ENCODE peak calls at places on chromosomes 4 and X, in five cellular contexts. B is fibroblast of the conjunctiva, U is stromal cell of bone marrow, W is omental fat pad, K is nephron progenitor cell. G is an unnamed sample.
A peak's percentile ranks its signal among the peaks of the same experiment; 100 is the strongest.

GRCh38 chr4:154740462-154740861 is 3.3 kb upstream of the LRAT start:
- DNase-seq in B (no peak), U (no peak), W (no peak), K (no peak), G (no peak)

GRCh38 chr4:2958446-2958845 is 4.8 kb downstream of the NOP14 start:
- DNase-seq in B (no peak), U (no peak), W (no peak), K (no peak), G (no peak)

GRCh38 chrX:46965125-46965758 is 53.0 kb downstream of the JADE3 start:
- DNase-seq in B (no peak), U (no peak), W (no peak), K (no peak), G (no peak)

GRCh38 chr4:20326977-20327376 is 75.3 kb downstream of the SLIT2 start:
- DNase-seq in B (no peak), U (no peak), W (no peak), K (no peak), G (no peak)

GRCh38 chr4:25160714-25161598 is 707 bp upstream of the SEPSECS start:
- DNase-seq in B (no peak), U (no peak), W (no peak), K (no peak), G (no peak)

GRCh38 chr4:182307746-182308145 is 64.5 kb downstream of the TENM3 start:
- DNase-seq in B (peak; percentile 59), U (peak; percentile 33), W (no peak), K (no peak), G (no peak)

GRCh38 chr4:82801910-82802521 is 3.4 kb upstream of the SCD5 start:
- DNase-seq in B (no peak), U (peak; percentile 45), W (no peak), K (no peak), G (no peak)

GRCh38 chr4:47215759-47216158 is 184.4 kb downstream of the GABRB1 start:
- DNase-seq in B (no peak), U (no peak), W (no peak), K (no peak), G (no peak)

GRCh38 chrX:152895724-152896420 is 2.0 kb upstream of the ZNF185 start:
- DNase-seq in B (no peak), U (no peak), W (no peak), K (no peak), G (no peak)

GRCh38 chrX:68511255-68511654 is 12.4 kb downstream of the YIPF6 start:
- DNase-seq in B (no peak), U (no peak), W (no peak), K (peak; percentile 32), G (no peak)

GRCh38 chr4:39114436-39114835 is 52.4 kb downstream of the KLHL5 start:
- DNase-seq in B (no peak), U (no peak), W (no peak), K (no peak), G (no peak)

GRCh38 chr4:152352645-152353116 is 183.2 kb downstream of the FBXW7 start:
- DNase-seq in B (peak; percentile 93), U (peak; percentile 96), W (peak; percentile 23), K (peak; percentile 63), G (no peak)

GRCh38 chr4:149914521-149915115 is 99.0 kb upstream of the IQCM start:
- DNase-seq in B (peak; percentile 34), U (no peak), W (no peak), K (peak; percentile 64), G (peak; percentile 20)

GRCh38 chr4:62531731-62532130 is 1331.6 kb downstream of the ADGRL3 start:
- DNase-seq in B (no peak), U (no peak), W (no peak), K (no peak), G (no peak)

GRCh38 chr4:92328095-92328494 is 24.3 kb downstream of the GRID2 start:
- DNase-seq in B (no peak), U (no peak), W (no peak), K (no peak), G (no peak)

GRCh38 chrX:71809886-71810285 is 46.7 kb downstream of the CXorf49B start:
- DNase-seq in B (no peak), U (no peak), W (no peak), K (no peak), G (no peak)